ENCODE peak calls at places on chromosomes 4 and X, in ten cellular contexts. One of them, this sample, is unnamed.

GRCh38 chr4:19577121-19577520 is 674.6 kb upstream of the SLIT2 start:
- DNase-seq in stomach: no peak
- DNase-seq in IMR-90: peak; percentile 18
- DNase-seq in fibroblast of lung: peak; percentile 40
- DNase-seq in right cardiac atrium: no peak
- DNase-seq in colonic mucosa: no peak
- DNase-seq in testis: no peak
- DNase-seq in GM23248: peak; percentile 3
- DNase-seq in WERI-Rb-1: no peak
- DNase-seq in CD4-positive, CD25-positive, alpha-beta regulatory T cell: no peak
- DNase-seq in this sample: no peak

GRCh38 chr4:102612824-102613366 is 111.7 kb downstream of the NFKB1 start:
- DNase-seq in stomach: no peak
- DNase-seq in IMR-90: no peak
- DNase-seq in fibroblast of lung: no peak
- DNase-seq in right cardiac atrium: no peak
- DNase-seq in colonic mucosa: no peak
- DNase-seq in testis: no peak
- DNase-seq in GM23248: no peak
- DNase-seq in WERI-Rb-1: no peak
- DNase-seq in CD4-positive, CD25-positive, alpha-beta regulatory T cell: peak; percentile 14
- DNase-seq in this sample: peak; percentile 56

GRCh38 chr4:103948244-103949018 is 228.6 kb upstream of the TACR3 start:
- DNase-seq in stomach: no peak
- DNase-seq in IMR-90: no peak
- DNase-seq in fibroblast of lung: no peak
- DNase-seq in right cardiac atrium: no peak
- DNase-seq in colonic mucosa: no peak
- DNase-seq in testis: no peak
- DNase-seq in GM23248: no peak
- DNase-seq in WERI-Rb-1: no peak
- DNase-seq in CD4-positive, CD25-positive, alpha-beta regulatory T cell: no peak
- DNase-seq in this sample: peak; percentile 14

GRCh38 chr4:121198261-121198660 is 34.1 kb upstream of the TNIP3 start:
- DNase-seq in stomach: no peak
- DNase-seq in IMR-90: no peak
- DNase-seq in fibroblast of lung: no peak
- DNase-seq in right cardiac atrium: no peak
- DNase-seq in colonic mucosa: no peak
- DNase-seq in testis: no peak
- DNase-seq in GM23248: peak; percentile 50
- DNase-seq in WERI-Rb-1: no peak
- DNase-seq in CD4-positive, CD25-positive, alpha-beta regulatory T cell: no peak
- DNase-seq in this sample: no peak

GRCh38 chrX:79081895-79082512 is 62.5 kb upstream of the GPR174 start:
- DNase-seq in stomach: no peak
- DNase-seq in IMR-90: peak; percentile 4
- DNase-seq in fibroblast of lung: peak; percentile 23
- DNase-seq in right cardiac atrium: no peak
- DNase-seq in colonic mucosa: peak; percentile 19
- DNase-seq in testis: no peak
- DNase-seq in GM23248: peak; percentile 28
- DNase-seq in WERI-Rb-1: no peak
- DNase-seq in CD4-positive, CD25-positive, alpha-beta regulatory T cell: peak; percentile 18
- DNase-seq in this sample: peak; percentile 64

GRCh38 chrX:16666541-16666940 is 16.6 kb downstream of the S100G start:
- DNase-seq in stomach: no peak
- DNase-seq in IMR-90: peak; percentile 61
- DNase-seq in fibroblast of lung: no peak
- DNase-seq in right cardiac atrium: no peak
- DNase-seq in colonic mucosa: no peak
- DNase-seq in testis: no peak
- DNase-seq in GM23248: peak; percentile 53
- DNase-seq in WERI-Rb-1: no peak
- DNase-seq in CD4-positive, CD25-positive, alpha-beta regulatory T cell: no peak
- DNase-seq in this sample: peak; percentile 42

GRCh38 chr4:56468097-56468422 is 643 bp downstream of the SRP72 start:
- DNase-seq in stomach: peak; percentile 37
- DNase-seq in IMR-90: peak; percentile 35
- DNase-seq in fibroblast of lung: peak; percentile 37
- DNase-seq in right cardiac atrium: no peak
- DNase-seq in colonic mucosa: peak; percentile 68
- DNase-seq in testis: peak; percentile 62
- DNase-seq in GM23248: peak; percentile 73
- DNase-seq in WERI-Rb-1: peak; percentile 27
- DNase-seq in CD4-positive, CD25-positive, alpha-beta regulatory T cell: peak; percentile 21
- DNase-seq in this sample: peak; percentile 63

GRCh38 chrX:133985164-133986007 is at the start of gene GPC3:
- DNase-seq in stomach: peak; percentile 39
- DNase-seq in IMR-90: peak; percentile 0
- DNase-seq in fibroblast of lung: peak; percentile 33
- DNase-seq in right cardiac atrium: peak; percentile 70
- DNase-seq in colonic mucosa: peak; percentile 32
- DNase-seq in testis: peak; percentile 53
- DNase-seq in GM23248: no peak
- DNase-seq in WERI-Rb-1: no peak
- DNase-seq in CD4-positive, CD25-positive, alpha-beta regulatory T cell: peak; percentile 1
- DNase-seq in this sample: no peak

GRCh38 chr4:21979196-21979595 is 30.6 kb upstream of the KCNIP4 start:
- DNase-seq in stomach: no peak
- DNase-seq in IMR-90: no peak
- DNase-seq in fibroblast of lung: no peak
- DNase-seq in right cardiac atrium: no peak
- DNase-seq in colonic mucosa: no peak
- DNase-seq in testis: no peak
- DNase-seq in GM23248: peak; percentile 13
- DNase-seq in WERI-Rb-1: no peak
- DNase-seq in CD4-positive, CD25-positive, alpha-beta regulatory T cell: no peak
- DNase-seq in this sample: no peak

GRCh38 chr4:4847011-4847410 is 12.5 kb upstream of the MSX1 start:
- DNase-seq in stomach: no peak
- DNase-seq in IMR-90: no peak
- DNase-seq in fibroblast of lung: no peak
- DNase-seq in right cardiac atrium: no peak
- DNase-seq in colonic mucosa: no peak
- DNase-seq in testis: no peak
- DNase-seq in GM23248: no peak
- DNase-seq in WERI-Rb-1: no peak
- DNase-seq in CD4-positive, CD25-positive, alpha-beta regulatory T cell: no peak
- DNase-seq in this sample: no peak

GRCh38 chrX:85327060-85327333 is 52.5 kb downstream of the POF1B start:
- DNase-seq in stomach: no peak
- DNase-seq in IMR-90: no peak
- DNase-seq in fibroblast of lung: no peak
- DNase-seq in right cardiac atrium: peak; percentile 10
- DNase-seq in colonic mucosa: no peak
- DNase-seq in testis: no peak
- DNase-seq in GM23248: no peak
- DNase-seq in WERI-Rb-1: no peak
- DNase-seq in CD4-positive, CD25-positive, alpha-beta regulatory T cell: no peak
- DNase-seq in this sample: no peak

GRCh38 chr4:120977435-120977997 is 55.0 kb upstream of the PRDM5 start:
- DNase-seq in stomach: no peak
- DNase-seq in IMR-90: peak; percentile 70
- DNase-seq in fibroblast of lung: peak; percentile 74
- DNase-seq in right cardiac atrium: no peak
- DNase-seq in colonic mucosa: peak; percentile 59
- DNase-seq in testis: peak; percentile 41
- DNase-seq in GM23248: peak; percentile 78
- DNase-seq in WERI-Rb-1: peak; percentile 48
- DNase-seq in CD4-positive, CD25-positive, alpha-beta regulatory T cell: no peak
- DNase-seq in this sample: peak; percentile 61

GRCh38 chr4:169033660-169034059 is 23.6 kb upstream of the CBR4 start:
- DNase-seq in stomach: no peak
- DNase-seq in IMR-90: no peak
- DNase-seq in fibroblast of lung: no peak
- DNase-seq in right cardiac atrium: no peak
- DNase-seq in colonic mucosa: no peak
- DNase-seq in testis: no peak
- DNase-seq in GM23248: no peak
- DNase-seq in WERI-Rb-1: peak; percentile 50
- DNase-seq in CD4-positive, CD25-positive, alpha-beta regulatory T cell: no peak
- DNase-seq in this sample: no peak

GRCh38 chrX:106751407-106751806 is 24.9 kb downstream of the RNF128 start:
- DNase-seq in stomach: no peak
- DNase-seq in IMR-90: no peak
- DNase-seq in fibroblast of lung: no peak
- DNase-seq in right cardiac atrium: no peak
- DNase-seq in colonic mucosa: no peak
- DNase-seq in testis: no peak
- DNase-seq in GM23248: no peak
- DNase-seq in WERI-Rb-1: no peak
- DNase-seq in CD4-positive, CD25-positive, alpha-beta regulatory T cell: no peak
- DNase-seq in this sample: no peak

GRCh38 chrX:19512961-19513360 is 2.3 kb downstream of the MAP3K15 start:
- DNase-seq in stomach: no peak
- DNase-seq in IMR-90: no peak
- DNase-seq in fibroblast of lung: no peak
- DNase-seq in right cardiac atrium: no peak
- DNase-seq in colonic mucosa: no peak
- DNase-seq in testis: no peak
- DNase-seq in GM23248: no peak
- DNase-seq in WERI-Rb-1: no peak
- DNase-seq in CD4-positive, CD25-positive, alpha-beta regulatory T cell: no peak
- DNase-seq in this sample: no peak

GRCh38 chrX:73847991-73848390 is 285.0 kb downstream of the CHIC1 start:
- DNase-seq in stomach: no peak
- DNase-seq in IMR-90: no peak
- DNase-seq in fibroblast of lung: no peak
- DNase-seq in right cardiac atrium: no peak
- DNase-seq in colonic mucosa: no peak
- DNase-seq in testis: no peak
- DNase-seq in GM23248: no peak
- DNase-seq in WERI-Rb-1: no peak
- DNase-seq in CD4-positive, CD25-positive, alpha-beta regulatory T cell: no peak
- DNase-seq in this sample: no peak

GRCh38 chrX:73851014-73852009 is 288.3 kb downstream of the CHIC1 start:
- DNase-seq in stomach: peak; percentile 87
- DNase-seq in IMR-90: peak; percentile 96
- DNase-seq in fibroblast of lung: no peak
- DNase-seq in right cardiac atrium: peak; percentile 93
- DNase-seq in colonic mucosa: peak; percentile 88
- DNase-seq in testis: peak; percentile 62
- DNase-seq in GM23248: no peak
- DNase-seq in WERI-Rb-1: no peak
- DNase-seq in CD4-positive, CD25-positive, alpha-beta regulatory T cell: no peak
- DNase-seq in this sample: no peak

GRCh38 chrX:73850124-73851013 is 287.4 kb downstream of the CHIC1 start:
- DNase-seq in stomach: peak; percentile 45
- DNase-seq in IMR-90: peak; percentile 38
- DNase-seq in fibroblast of lung: peak; percentile 9
- DNase-seq in right cardiac atrium: peak; percentile 64
- DNase-seq in colonic mucosa: peak; percentile 54
- DNase-seq in testis: peak; percentile 33
- DNase-seq in GM23248: peak; percentile 23
- DNase-seq in WERI-Rb-1: no peak
- DNase-seq in CD4-positive, CD25-positive, alpha-beta regulatory T cell: no peak
- DNase-seq in this sample: peak; percentile 58

GRCh38 chrX:73852022-73852421 is 289.0 kb downstream of the CHIC1 start:
- DNase-seq in stomach: no peak
- DNase-seq in IMR-90: no peak
- DNase-seq in fibroblast of lung: no peak
- DNase-seq in right cardiac atrium: no peak
- DNase-seq in colonic mucosa: no peak
- DNase-seq in testis: no peak
- DNase-seq in GM23248: no peak
- DNase-seq in WERI-Rb-1: no peak
- DNase-seq in CD4-positive, CD25-positive, alpha-beta regulatory T cell: no peak
- DNase-seq in this sample: no peak

GRCh38 chrX:73849054-73849453 is 286.1 kb downstream of the CHIC1 start:
- DNase-seq in stomach: no peak
- DNase-seq in IMR-90: no peak
- DNase-seq in fibroblast of lung: no peak
- DNase-seq in right cardiac atrium: no peak
- DNase-seq in colonic mucosa: no peak
- DNase-seq in testis: no peak
- DNase-seq in GM23248: no peak
- DNase-seq in WERI-Rb-1: no peak
- DNase-seq in CD4-positive, CD25-positive, alpha-beta regulatory T cell: no peak
- DNase-seq in this sample: no peak
- H3K9me3 ChIP-seq in stomach: no peaks in the 10 kb centered on the region
- H3K9me3 ChIP-seq in IMR-90: no peaks in the 10 kb centered on the region
- H3K9me3 ChIP-seq in fibroblast of lung: no peaks in the 10 kb centered on the region
- H3K9me3 ChIP-seq in right cardiac atrium: no peaks in the 10 kb centered on the region
- H3K9me3 ChIP-seq in colonic mucosa: no peaks in the 10 kb centered on the region
- H3K9me3 ChIP-seq in testis: no peaks in the 10 kb centered on the region
- H3K9me3 ChIP-seq in GM23248: no peaks in the 10 kb centered on the region
- H3K9me3 ChIP-seq in WERI-Rb-1: peaks cover 6% of the 10 kb centered on the region
- H3K9me3 ChIP-seq in CD4-positive, CD25-positive, alpha-beta regulatory T cell: no peaks in the 10 kb centered on the region
- H3K9me3 ChIP-seq in this sample: no peaks in the 10 kb centered on the region

GRCh38 chrX:132694331-132694823 is 205.5 kb upstream of the MBNL3 start:
- DNase-seq in stomach: no peak
- DNase-seq in IMR-90: no peak
- DNase-seq in fibroblast of lung: no peak
- DNase-seq in right cardiac atrium: no peak
- DNase-seq in colonic mucosa: no peak
- DNase-seq in testis: no peak
- DNase-seq in GM23248: no peak
- DNase-seq in WERI-Rb-1: no peak
- DNase-seq in CD4-positive, CD25-positive, alpha-beta regulatory T cell: no peak
- DNase-seq in this sample: no peak
- H3K9me3 ChIP-seq in stomach: no peaks in the 10 kb centered on the region
- H3K9me3 ChIP-seq in IMR-90: no peaks in the 10 kb centered on the region
- H3K9me3 ChIP-seq in fibroblast of lung: no peaks in the 10 kb centered on the region
- H3K9me3 ChIP-seq in right cardiac atrium: no peaks in the 10 kb centered on the region
- H3K9me3 ChIP-seq in colonic mucosa: no peaks in the 10 kb centered on the region
- H3K9me3 ChIP-seq in testis: no peaks in the 10 kb centered on the region
- H3K9me3 ChIP-seq in GM23248: no peaks in the 10 kb centered on the region
- H3K9me3 ChIP-seq in WERI-Rb-1: no peaks in the 10 kb centered on the region
- H3K9me3 ChIP-seq in CD4-positive, CD25-positive, alpha-beta regulatory T cell: no peaks in the 10 kb centered on the region
- H3K9me3 ChIP-seq in this sample: no peaks in the 10 kb centered on the region

DNA sequence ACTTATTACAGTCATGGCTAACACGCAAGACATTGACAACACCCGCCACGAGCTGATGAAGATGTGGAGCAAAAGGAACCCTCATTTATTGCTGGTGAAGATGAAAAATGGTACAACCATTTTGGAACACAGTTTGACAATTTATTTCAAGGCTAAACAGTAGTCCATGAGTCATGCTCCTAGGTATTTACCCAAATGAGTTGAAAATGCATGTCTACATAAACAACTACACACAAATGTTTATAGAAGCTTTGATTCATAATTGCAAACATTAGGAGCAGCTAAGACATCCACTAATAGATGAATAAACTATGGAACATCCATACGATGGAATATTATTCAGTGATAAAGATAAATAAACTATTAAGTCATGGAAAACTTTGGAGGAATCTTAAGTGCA is 580.1 kb downstream of the RAPGEF2 start:
- DNase-seq in stomach: no peak
- DNase-seq in IMR-90: no peak
- DNase-seq in fibroblast of lung: no peak
- DNase-seq in right cardiac atrium: no peak
- DNase-seq in colonic mucosa: no peak
- DNase-seq in testis: no peak
- DNase-seq in GM23248: no peak
- DNase-seq in WERI-Rb-1: no peak
- DNase-seq in CD4-positive, CD25-positive, alpha-beta regulatory T cell: no peak
- DNase-seq in this sample: peak; percentile 17
- H3K9me3 ChIP-seq in stomach: no peaks in the 10 kb centered on the region
- H3K9me3 ChIP-seq in IMR-90: peaks cover 7% of the 10 kb centered on the region
- H3K9me3 ChIP-seq in fibroblast of lung: no peaks in the 10 kb centered on the region
- H3K9me3 ChIP-seq in right cardiac atrium: no peaks in the 10 kb centered on the region
- H3K9me3 ChIP-seq in colonic mucosa: no peaks in the 10 kb centered on the region
- H3K9me3 ChIP-seq in testis: no peaks in the 10 kb centered on the region
- H3K9me3 ChIP-seq in GM23248: no peaks in the 10 kb centered on the region
- H3K9me3 ChIP-seq in WERI-Rb-1: no peaks in the 10 kb centered on the region
- H3K9me3 ChIP-seq in CD4-positive, CD25-positive, alpha-beta regulatory T cell: no peaks in the 10 kb centered on the region
- H3K9me3 ChIP-seq in this sample: no peaks in the 10 kb centered on the region

GRCh38 chrX:94065091-94065490 is 391.1 kb downstream of the FAM133A start:
- DNase-seq in stomach: no peak
- DNase-seq in IMR-90: no peak
- DNase-seq in fibroblast of lung: no peak
- DNase-seq in right cardiac atrium: no peak
- DNase-seq in colonic mucosa: no peak
- DNase-seq in testis: no peak
- DNase-seq in GM23248: no peak
- DNase-seq in WERI-Rb-1: no peak
- DNase-seq in CD4-positive, CD25-positive, alpha-beta regulatory T cell: no peak
- DNase-seq in this sample: no peak
- H3K9me3 ChIP-seq in stomach: no peaks in the 10 kb centered on the region
- H3K9me3 ChIP-seq in IMR-90: no peaks in the 10 kb centered on the region
- H3K9me3 ChIP-seq in fibroblast of lung: no peaks in the 10 kb centered on the region
- H3K9me3 ChIP-seq in right cardiac atrium: no peaks in the 10 kb centered on the region
- H3K9me3 ChIP-seq in colonic mucosa: no peaks in the 10 kb centered on the region
- H3K9me3 ChIP-seq in testis: no peaks in the 10 kb centered on the region
- H3K9me3 ChIP-seq in GM23248: no peaks in the 10 kb centered on the region
- H3K9me3 ChIP-seq in WERI-Rb-1: no peaks in the 10 kb centered on the region
- H3K9me3 ChIP-seq in CD4-positive, CD25-positive, alpha-beta regulatory T cell: no peaks in the 10 kb centered on the region
- H3K9me3 ChIP-seq in this sample: no peaks in the 10 kb centered on the region